ENCODE peak calls at places on chromosomes 1 and 21, in nine cellular contexts. One of them, this sample, is unnamed.
A peak's percentile ranks its signal among the peaks of the same experiment; 100 is the strongest.

GRCh38 chr1:3775498-3776230 is 3.1 kb downstream of the SMIM1 start:
- DNase-seq in sigmoid colon: no peak
- DNase-seq in fibroblast of lung: peak; percentile 71
- DNase-seq in H9: peak; percentile 86
- DNase-seq in uterus: peak; percentile 36
- DNase-seq in CD8-positive, alpha-beta T cell: peak; percentile 55
- DNase-seq in IMR-90: peak; percentile 59
- DNase-seq in hepatocyte: peak; percentile 78
- DNase-seq in CD4-positive, alpha-beta T cell: peak; percentile 26
- DNase-seq in this sample: peak; percentile 52

GRCh38 chr1:232983375-232983774 is 33.0 kb downstream of the NTPCR start:
- DNase-seq in sigmoid colon: no peak
- DNase-seq in fibroblast of lung: no peak
- DNase-seq in H9: no peak
- DNase-seq in uterus: no peak
- DNase-seq in CD8-positive, alpha-beta T cell: no peak
- DNase-seq in IMR-90: no peak
- DNase-seq in hepatocyte: no peak
- DNase-seq in CD4-positive, alpha-beta T cell: no peak
- DNase-seq in this sample: no peak

GRCh38 chr1:25104932-25105561 is 127.3 kb downstream of the SYF2 start:
- DNase-seq in sigmoid colon: no peak
- DNase-seq in fibroblast of lung: no peak
- DNase-seq in H9: no peak
- DNase-seq in uterus: no peak
- DNase-seq in CD8-positive, alpha-beta T cell: no peak
- DNase-seq in IMR-90: no peak
- DNase-seq in hepatocyte: no peak
- DNase-seq in CD4-positive, alpha-beta T cell: no peak
- DNase-seq in this sample: no peak

GRCh38 chr21:21921410-21922232 is 923.4 kb downstream of the NCAM2 start:
- DNase-seq in sigmoid colon: no peak
- DNase-seq in fibroblast of lung: peak; percentile 37
- DNase-seq in H9: no peak
- DNase-seq in uterus: no peak
- DNase-seq in CD8-positive, alpha-beta T cell: no peak
- DNase-seq in IMR-90: peak; percentile 11
- DNase-seq in hepatocyte: peak; percentile 69
- DNase-seq in CD4-positive, alpha-beta T cell: no peak
- DNase-seq in this sample: peak; percentile 34

GRCh38 chr1:161074676-161075368 is 5.1 kb upstream of the ARHGAP30 start:
- DNase-seq in sigmoid colon: no peak
- DNase-seq in fibroblast of lung: no peak
- DNase-seq in H9: no peak
- DNase-seq in uterus: no peak
- DNase-seq in CD8-positive, alpha-beta T cell: no peak
- DNase-seq in IMR-90: no peak
- DNase-seq in hepatocyte: peak; percentile 1
- DNase-seq in CD4-positive, alpha-beta T cell: no peak
- DNase-seq in this sample: no peak

GRCh38 chr1:33336580-33336979 is 15.7 kb upstream of the A3GALT2 start:
- DNase-seq in sigmoid colon: no peak
- DNase-seq in fibroblast of lung: no peak
- DNase-seq in H9: no peak
- DNase-seq in uterus: no peak
- DNase-seq in CD8-positive, alpha-beta T cell: no peak
- DNase-seq in IMR-90: no peak
- DNase-seq in hepatocyte: no peak
- DNase-seq in CD4-positive, alpha-beta T cell: no peak
- DNase-seq in this sample: no peak

GRCh38 chr21:25427828-25428227 is 179.5 kb downstream of the MRPL39 start:
- DNase-seq in sigmoid colon: no peak
- DNase-seq in fibroblast of lung: no peak
- DNase-seq in H9: no peak
- DNase-seq in uterus: no peak
- DNase-seq in CD8-positive, alpha-beta T cell: no peak
- DNase-seq in IMR-90: no peak
- DNase-seq in hepatocyte: no peak
- DNase-seq in CD4-positive, alpha-beta T cell: no peak
- DNase-seq in this sample: no peak

GRCh38 chr1:44146536-44147361 is 5.3 kb upstream of the KLF18 start:
- DNase-seq in sigmoid colon: no peak
- DNase-seq in fibroblast of lung: no peak
- DNase-seq in H9: peak; percentile 42
- DNase-seq in uterus: no peak
- DNase-seq in CD8-positive, alpha-beta T cell: no peak
- DNase-seq in IMR-90: no peak
- DNase-seq in hepatocyte: no peak
- DNase-seq in CD4-positive, alpha-beta T cell: no peak
- DNase-seq in this sample: no peak

GRCh38 chr1:54326577-54327385 is 79.4 kb downstream of the SSBP3 start:
- DNase-seq in sigmoid colon: no peak
- DNase-seq in fibroblast of lung: peak; percentile 26
- DNase-seq in H9: no peak
- DNase-seq in uterus: no peak
- DNase-seq in CD8-positive, alpha-beta T cell: no peak
- DNase-seq in IMR-90: peak; percentile 61
- DNase-seq in hepatocyte: no peak
- DNase-seq in CD4-positive, alpha-beta T cell: no peak
- DNase-seq in this sample: no peak

GRCh38 chr1:168628807-168629206 is 52.4 kb downstream of the XCL1 start:
- DNase-seq in sigmoid colon: no peak
- DNase-seq in fibroblast of lung: peak; percentile 35
- DNase-seq in H9: no peak
- DNase-seq in uterus: no peak
- DNase-seq in CD8-positive, alpha-beta T cell: no peak
- DNase-seq in IMR-90: peak; percentile 5
- DNase-seq in hepatocyte: no peak
- DNase-seq in CD4-positive, alpha-beta T cell: no peak
- DNase-seq in this sample: no peak

GRCh38 chr1:225882699-225883615 is 777 bp upstream of the TMEM63A start:
- DNase-seq in sigmoid colon: peak; percentile 81
- DNase-seq in fibroblast of lung: peak; percentile 46
- DNase-seq in H9: peak; percentile 59
- DNase-seq in uterus: peak; percentile 61
- DNase-seq in CD8-positive, alpha-beta T cell: peak; percentile 64
- DNase-seq in IMR-90: peak; percentile 23
- DNase-seq in hepatocyte: peak; percentile 65
- DNase-seq in CD4-positive, alpha-beta T cell: no peak
- DNase-seq in this sample: peak; percentile 46

GRCh38 chr1:201205036-201205435 is 14.4 kb downstream of the IGFN1 start:
- DNase-seq in sigmoid colon: no peak
- DNase-seq in fibroblast of lung: no peak
- DNase-seq in H9: no peak
- DNase-seq in uterus: no peak
- DNase-seq in CD8-positive, alpha-beta T cell: no peak
- DNase-seq in IMR-90: no peak
- DNase-seq in hepatocyte: no peak
- DNase-seq in CD4-positive, alpha-beta T cell: no peak
- DNase-seq in this sample: no peak

GRCh38 chr1:3943806-3944620 is 43.9 kb upstream of the C1orf174 start:
- DNase-seq in sigmoid colon: no peak
- DNase-seq in fibroblast of lung: no peak
- DNase-seq in H9: no peak
- DNase-seq in uterus: no peak
- DNase-seq in CD8-positive, alpha-beta T cell: no peak
- DNase-seq in IMR-90: no peak
- DNase-seq in hepatocyte: no peak
- DNase-seq in CD4-positive, alpha-beta T cell: no peak
- DNase-seq in this sample: no peak

GRCh38 chr1:108565081-108565480 is 5.2 kb downstream of the EEIG2 start:
- DNase-seq in sigmoid colon: no peak
- DNase-seq in fibroblast of lung: no peak
- DNase-seq in H9: no peak
- DNase-seq in uterus: no peak
- DNase-seq in CD8-positive, alpha-beta T cell: no peak
- DNase-seq in IMR-90: no peak
- DNase-seq in hepatocyte: no peak
- DNase-seq in CD4-positive, alpha-beta T cell: no peak
- DNase-seq in this sample: no peak
- H3K27ac ChIP-seq in sigmoid colon: no peak overlapping the region
- H3K27ac ChIP-seq in fibroblast of lung: no peak overlapping the region
- H3K27ac ChIP-seq in H9: no peak overlapping the region
- H3K27ac ChIP-seq in uterus: no peak overlapping the region
- H3K27ac ChIP-seq in CD8-positive, alpha-beta T cell: no peak overlapping the region
- H3K27ac ChIP-seq in IMR-90: no peak overlapping the region
- H3K27ac ChIP-seq in hepatocyte: no peak overlapping the region
- H3K27ac ChIP-seq in CD4-positive, alpha-beta T cell: no peak overlapping the region
- H3K27ac ChIP-seq in this sample: no peak overlapping the region

GRCh38 chr1:164518692-164519332 is 40.2 kb upstream of the PBX1 start:
- DNase-seq in sigmoid colon: no peak
- DNase-seq in fibroblast of lung: no peak
- DNase-seq in H9: no peak
- DNase-seq in uterus: no peak
- DNase-seq in CD8-positive, alpha-beta T cell: no peak
- DNase-seq in IMR-90: no peak
- DNase-seq in hepatocyte: no peak
- DNase-seq in CD4-positive, alpha-beta T cell: no peak
- DNase-seq in this sample: no peak
- TF ChIP-seq CTCF in sigmoid colon: no peak
- TF ChIP-seq CTCF in fibroblast of lung: no peak
- TF ChIP-seq CTCF in H9: peak; percentile 31
- TF ChIP-seq CTCF in uterus: no peak
- TF ChIP-seq CTCF in CD8-positive, alpha-beta T cell: no peak
- TF ChIP-seq CTCF in IMR-90: no peak
- TF ChIP-seq CTCF in hepatocyte: no peak
- TF ChIP-seq CTCF in CD4-positive, alpha-beta T cell: no peak
- TF ChIP-seq CTCF in this sample: no peak

GRCh38 chr21:32519945-32520884 is 65.1 kb downstream of the TCP10L start:
- DNase-seq in sigmoid colon: no peak
- DNase-seq in fibroblast of lung: no peak
- DNase-seq in H9: no peak
- DNase-seq in uterus: no peak
- DNase-seq in CD8-positive, alpha-beta T cell: no peak
- DNase-seq in IMR-90: no peak
- DNase-seq in hepatocyte: no peak
- DNase-seq in CD4-positive, alpha-beta T cell: no peak
- DNase-seq in this sample: no peak
- H3K27ac ChIP-seq in sigmoid colon: peak overlapping the region; percentile 79
- H3K27ac ChIP-seq in fibroblast of lung: peak overlapping the region; percentile 91
- H3K27ac ChIP-seq in H9: no peak overlapping the region
- H3K27ac ChIP-seq in uterus: peak overlapping the region; percentile 72
- H3K27ac ChIP-seq in CD8-positive, alpha-beta T cell: no peak overlapping the region
- H3K27ac ChIP-seq in IMR-90: peak overlapping the region; percentile 51
- H3K27ac ChIP-seq in hepatocyte: no peak overlapping the region
- H3K27ac ChIP-seq in CD4-positive, alpha-beta T cell: no peak overlapping the region
- H3K27ac ChIP-seq in this sample: no peak overlapping the region

DNA sequence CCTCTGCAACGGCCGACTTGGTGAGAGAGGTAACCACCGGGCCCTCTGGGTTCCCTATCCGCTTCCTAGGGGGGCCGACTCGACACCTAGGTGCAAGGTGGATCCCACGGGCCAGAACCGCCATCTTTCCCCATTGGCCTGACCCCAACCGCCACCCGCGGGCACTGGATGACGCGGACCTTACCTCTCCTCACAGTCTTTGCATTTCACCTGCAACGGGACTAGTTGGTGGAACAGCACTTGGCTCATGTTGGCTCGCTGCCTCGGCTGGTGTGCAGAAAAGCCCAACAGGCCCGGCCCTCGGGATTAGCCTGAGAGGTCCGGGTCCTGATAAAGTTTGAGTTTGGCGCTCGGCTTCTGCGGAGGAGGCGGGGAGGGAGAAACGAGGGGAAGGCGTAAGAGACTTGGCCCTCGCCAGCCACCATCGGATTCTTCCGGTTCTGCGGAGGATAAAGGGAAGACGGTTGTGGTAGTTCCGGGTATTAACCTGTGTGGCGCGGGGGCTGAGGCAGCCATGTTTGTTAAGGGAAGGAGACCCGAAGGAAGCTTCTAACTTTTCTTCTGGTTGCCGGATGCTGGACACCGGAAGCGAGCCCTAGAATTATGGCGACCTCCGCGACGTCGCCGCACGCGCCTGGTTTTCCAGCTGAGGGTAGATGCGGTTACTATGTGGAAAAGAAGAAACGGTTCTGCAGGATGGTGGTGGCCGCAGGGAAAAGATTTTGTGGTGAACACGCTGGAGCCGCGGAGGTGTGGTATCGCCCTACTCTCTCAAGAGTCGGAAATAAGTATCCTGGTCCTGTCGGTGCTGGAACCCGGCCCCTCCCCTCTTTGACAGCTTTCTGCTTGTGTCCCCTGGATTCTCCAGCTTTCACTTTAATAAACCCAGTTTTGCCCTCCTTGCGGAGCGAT is at the start of the genes SASS6 and TRMT13:
- DNase-seq in sigmoid colon: peak; percentile 98
- DNase-seq in fibroblast of lung: peak; percentile 99
- DNase-seq in H9: peak; percentile 97
- DNase-seq in uterus: peak; percentile 96
- DNase-seq in CD8-positive, alpha-beta T cell: peak; percentile 93
- DNase-seq in IMR-90: peak; percentile 99
- DNase-seq in hepatocyte: peak; percentile 97
- DNase-seq in CD4-positive, alpha-beta T cell: peak; percentile 89
- DNase-seq in this sample: peak; percentile 99
- TF ChIP-seq CTCF in sigmoid colon: no peak
- TF ChIP-seq CTCF in fibroblast of lung: no peak
- TF ChIP-seq CTCF in H9: no peak
- TF ChIP-seq CTCF in uterus: no peak
- TF ChIP-seq CTCF in CD8-positive, alpha-beta T cell: no peak
- TF ChIP-seq CTCF in IMR-90: no peak
- TF ChIP-seq CTCF in hepatocyte: no peak
- TF ChIP-seq CTCF in CD4-positive, alpha-beta T cell: no peak
- TF ChIP-seq CTCF in this sample: no peak

GRCh38 chr1:155166373-155167165 is 6.5 kb downstream of the KRTCAP2 start:
- DNase-seq in sigmoid colon: peak; percentile 89
- DNase-seq in fibroblast of lung: peak; percentile 14
- DNase-seq in H9: peak; percentile 71
- DNase-seq in uterus: peak; percentile 70
- DNase-seq in CD8-positive, alpha-beta T cell: no peak
- DNase-seq in IMR-90: no peak
- DNase-seq in hepatocyte: no peak
- DNase-seq in CD4-positive, alpha-beta T cell: no peak
- DNase-seq in this sample: peak; percentile 31
- H3K27ac ChIP-seq in sigmoid colon: peak overlapping the region; percentile 53
- H3K27ac ChIP-seq in fibroblast of lung: no peak overlapping the region
- H3K27ac ChIP-seq in H9: no peak overlapping the region
- H3K27ac ChIP-seq in uterus: peak overlapping the region; percentile 63
- H3K27ac ChIP-seq in CD8-positive, alpha-beta T cell: no peak overlapping the region
- H3K27ac ChIP-seq in IMR-90: no peak overlapping the region
- H3K27ac ChIP-seq in hepatocyte: no peak overlapping the region
- H3K27ac ChIP-seq in CD4-positive, alpha-beta T cell: no peak overlapping the region
- H3K27ac ChIP-seq in this sample: no peak overlapping the region

GRCh38 chr1:181504294-181505115 is 21.2 kb downstream of the CACNA1E start:
- DNase-seq in sigmoid colon: no peak
- DNase-seq in fibroblast of lung: no peak
- DNase-seq in H9: peak; percentile 73
- DNase-seq in uterus: no peak
- DNase-seq in CD8-positive, alpha-beta T cell: no peak
- DNase-seq in IMR-90: peak; percentile 28
- DNase-seq in hepatocyte: peak; percentile 55
- DNase-seq in CD4-positive, alpha-beta T cell: no peak
- DNase-seq in this sample: peak; percentile 71
- TF ChIP-seq CTCF in sigmoid colon: no peak
- TF ChIP-seq CTCF in fibroblast of lung: no peak
- TF ChIP-seq CTCF in H9: peak; percentile 76
- TF ChIP-seq CTCF in uterus: no peak
- TF ChIP-seq CTCF in CD8-positive, alpha-beta T cell: no peak
- TF ChIP-seq CTCF in IMR-90: peak; percentile 19
- TF ChIP-seq CTCF in hepatocyte: peak; percentile 25
- TF ChIP-seq CTCF in CD4-positive, alpha-beta T cell: no peak
- TF ChIP-seq CTCF in this sample: peak; percentile 63